ENCODE peak calls at places on chromosomes 6 and 20, in six cellular contexts. One of them, this sample, is unnamed. For H3K4me1, the result is how much of the 10 kb centered on the place peaks cover.

GRCh38 chr6:35544748-35545361 is 32.2 kb upstream of the TULP1 start:
- DNase-seq in HepG2: no peak
- DNase-seq in K562: no peak
- DNase-seq in HCT116: no peak
- DNase-seq in GM12878: no peak
- DNase-seq in H1: no peak
- DNase-seq in this sample: no peak

GRCh38 chr20:39398656-39399055 is 436.5 kb downstream of the DHX35 start:
- DNase-seq in H1: no peak
- DNase-seq in GM12878: no peak
- DNase-seq in K562: no peak
- DNase-seq in HCT116: no peak
- DNase-seq in HepG2: no peak
- DNase-seq in this sample: no peak

GRCh38 chr6:41371461-41371991 is 36.1 kb downstream of the NCR2 start:
- DNase-seq in HepG2: no peak
- DNase-seq in HCT116: no peak
- DNase-seq in K562: no peak
- DNase-seq in H1: no peak
- DNase-seq in GM12878: no peak
- DNase-seq in this sample: no peak

GRCh38 chr6:25173951-25174474 is 105.2 kb upstream of the CARMIL1 start:
- DNase-seq in K562: no peak
- DNase-seq in GM12878: no peak
- DNase-seq in HCT116: peak
- DNase-seq in H1: no peak
- DNase-seq in HepG2: peak
- DNase-seq in this sample: no peak

GRCh38 chr6:10557886-10558285 is 36.7 kb downstream of the GCNT2 start:
- DNase-seq in K562: no peak
- DNase-seq in HCT116: no peak
- DNase-seq in H1: no peak
- DNase-seq in GM12878: no peak
- DNase-seq in HepG2: no peak
- DNase-seq in this sample: no peak

GRCh38 chr20:18621004-18621403 is 33.1 kb downstream of the DTD1 start:
- DNase-seq in GM12878: no peak
- DNase-seq in HCT116: no peak
- DNase-seq in K562: no peak
- DNase-seq in HepG2: no peak
- DNase-seq in H1: no peak
- DNase-seq in this sample: no peak

GRCh38 chr6:72446427-72446826 is 175.4 kb upstream of the KCNQ5 start:
- DNase-seq in K562: no peak
- DNase-seq in HCT116: no peak
- DNase-seq in HepG2: no peak
- DNase-seq in H1: no peak
- DNase-seq in GM12878: no peak
- DNase-seq in this sample: no peak

GRCh38 chr6:124967444-124967843 is 5.2 kb downstream of the RNF217 start:
- DNase-seq in H1: no peak
- DNase-seq in HCT116: no peak
- DNase-seq in K562: peak
- DNase-seq in GM12878: no peak
- DNase-seq in HepG2: no peak
- DNase-seq in this sample: no peak

GRCh38 chr6:71345505-71345904 is 56.9 kb downstream of the OGFRL1 start:
- DNase-seq in HCT116: no peak
- DNase-seq in GM12878: no peak
- DNase-seq in HepG2: no peak
- DNase-seq in K562: no peak
- DNase-seq in H1: no peak
- DNase-seq in this sample: no peak

GRCh38 chr20:33490023-33490933 is at the start of gene CBFA2T2:
- DNase-seq in HCT116: peak
- DNase-seq in GM12878: no peak
- DNase-seq in H1: no peak
- DNase-seq in K562: peak
- DNase-seq in HepG2: peak
- DNase-seq in this sample: no peak

GRCh38 chr20:3547906-3548305 is 77.1 kb downstream of the ATRN start:
- DNase-seq in K562: no peak
- DNase-seq in GM12878: no peak
- DNase-seq in HepG2: peak
- DNase-seq in HCT116: no peak
- DNase-seq in H1: no peak
- DNase-seq in this sample: no peak

GRCh38 chr6:9783567-9783966 is 631.3 kb downstream of the TFAP2A start:
- DNase-seq in GM12878: no peak
- DNase-seq in HepG2: no peak
- DNase-seq in H1: no peak
- DNase-seq in HCT116: no peak
- DNase-seq in K562: no peak
- DNase-seq in this sample: no peak

GRCh38 chr6:90298459-90299053 is 1.9 kb upstream of the BACH2 start:
- DNase-seq in HepG2: no peak
- DNase-seq in H1: no peak
- DNase-seq in GM12878: no peak
- DNase-seq in HCT116: no peak
- DNase-seq in K562: no peak
- DNase-seq in this sample: no peak

GRCh38 chr20:58706975-58707681 is 14.5 kb downstream of the NPEPL1 start:
- DNase-seq in K562: no peak
- DNase-seq in GM12878: no peak
- DNase-seq in HCT116: no peak
- DNase-seq in H1: no peak
- DNase-seq in HepG2: no peak
- DNase-seq in this sample: no peak

GRCh38 chr6:44625996-44626395 is 238.5 kb downstream of the CDC5L start:
- DNase-seq in HepG2: no peak
- DNase-seq in K562: no peak
- DNase-seq in GM12878: no peak
- DNase-seq in HCT116: no peak
- DNase-seq in H1: no peak
- DNase-seq in this sample: no peak
- H3K4me1 ChIP-seq in HepG2: under half
- H3K4me1 ChIP-seq in K562: under half
- H3K4me1 ChIP-seq in GM12878: under half
- H3K4me1 ChIP-seq in HCT116: under half
- H3K4me1 ChIP-seq in H1: under half
- H3K4me1 ChIP-seq in this sample: under half

GRCh38 chr6:48378874-48379407 is 267.9 kb upstream of the PTCHD4 start:
- DNase-seq in H1: no peak
- DNase-seq in K562: no peak
- DNase-seq in HepG2: no peak
- DNase-seq in HCT116: no peak
- DNase-seq in GM12878: no peak
- DNase-seq in this sample: no peak
- TF ChIP-seq ZNF274 in H1: no peak
- TF ChIP-seq ZNF274 in K562: no peak
- TF ChIP-seq ZNF274 in HepG2: no peak
- TF ChIP-seq ZNF274 in HCT116: no peak
- TF ChIP-seq ZNF274 in GM12878: no peak
- TF ChIP-seq ZNF274 in this sample: no peak

GRCh38 chr6:14028631-14029030 is 88.9 kb upstream of the CD83 start:
- DNase-seq in GM12878: no peak
- DNase-seq in HepG2: no peak
- DNase-seq in H1: no peak
- DNase-seq in K562: no peak
- DNase-seq in HCT116: no peak
- DNase-seq in this sample: no peak
- H3K4me1 ChIP-seq in GM12878: under half
- H3K4me1 ChIP-seq in HepG2: under half
- H3K4me1 ChIP-seq in H1: under half
- H3K4me1 ChIP-seq in K562: under half
- H3K4me1 ChIP-seq in HCT116: under half
- H3K4me1 ChIP-seq in this sample: under half

DNA sequence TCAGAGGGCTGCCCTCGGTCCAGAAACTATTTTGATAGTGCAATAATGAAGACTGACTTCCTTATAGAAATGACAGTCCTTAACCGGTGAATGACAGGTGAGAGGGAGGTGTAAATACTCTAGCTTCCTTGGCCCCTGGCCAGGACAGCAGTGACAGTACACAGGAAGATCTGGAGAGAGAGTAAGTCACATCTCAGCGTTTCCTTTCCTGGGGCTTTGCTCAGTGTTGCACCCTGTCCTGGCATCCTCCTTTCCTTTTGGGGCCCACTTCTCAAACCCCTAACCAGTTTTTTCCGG is 336.8 kb downstream of the CD83 start:
- DNase-seq in HepG2: no peak
- DNase-seq in HCT116: no peak
- DNase-seq in GM12878: no peak
- DNase-seq in K562: no peak
- DNase-seq in H1: no peak
- DNase-seq in this sample: no peak
- TF ChIP-seq ZNF274 in HepG2: no peak
- TF ChIP-seq ZNF274 in HCT116: no peak
- TF ChIP-seq ZNF274 in GM12878: no peak
- TF ChIP-seq ZNF274 in K562: no peak
- TF ChIP-seq ZNF274 in H1: no peak
- TF ChIP-seq ZNF274 in this sample: no peak

DNA sequence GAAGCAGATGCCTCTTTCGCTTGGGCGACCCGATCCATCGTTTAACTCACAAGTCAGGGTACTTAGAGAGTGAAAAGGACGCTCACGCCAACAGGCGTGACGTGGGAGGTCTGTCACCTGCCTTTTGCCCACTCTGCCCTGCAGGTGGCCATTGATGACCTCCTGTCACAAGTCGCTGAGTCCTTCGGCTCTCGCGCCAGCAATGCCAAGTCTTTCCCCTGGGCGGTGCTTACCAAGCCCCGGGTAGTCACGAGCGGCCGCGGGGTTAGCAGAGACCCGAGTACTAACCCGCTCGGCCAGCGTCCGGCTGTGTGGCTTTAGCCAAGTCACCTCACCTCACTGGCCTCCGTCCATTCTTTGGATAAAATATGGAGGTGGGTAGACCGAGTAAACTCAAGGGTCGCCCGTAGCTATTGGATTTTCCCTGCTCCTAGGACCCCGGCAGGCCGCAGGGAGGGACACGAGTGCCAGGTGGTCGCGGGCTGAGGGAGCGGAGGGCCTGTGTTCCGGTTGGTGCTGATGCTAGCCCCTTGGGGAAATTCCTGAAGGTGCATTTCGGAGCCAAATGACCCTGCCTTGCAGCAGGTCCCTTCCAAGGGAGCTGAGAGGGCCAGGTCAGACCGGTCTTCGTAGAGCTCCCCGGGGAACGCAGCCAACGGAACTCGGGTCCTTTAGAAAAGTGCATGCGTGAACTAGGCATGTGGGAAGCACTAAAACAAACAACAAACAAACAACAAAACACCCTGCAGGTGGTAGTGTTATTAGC is 668 bp downstream of the PKIB start:
- DNase-seq in K562: no peak
- DNase-seq in GM12878: no peak
- DNase-seq in H1: peak
- DNase-seq in HepG2: peak
- DNase-seq in HCT116: peak
- DNase-seq in this sample: no peak
- H3K4me1 ChIP-seq in K562: under half
- H3K4me1 ChIP-seq in GM12878: under half
- H3K4me1 ChIP-seq in H1: under half
- H3K4me1 ChIP-seq in HepG2: under half
- H3K4me1 ChIP-seq in HCT116: under half
- H3K4me1 ChIP-seq in this sample: under half

GRCh38 chr6:2920671-2921112 is 17.6 kb upstream of the SERPINB9 start:
- DNase-seq in HCT116: no peak
- DNase-seq in H1: no peak
- DNase-seq in K562: peak
- DNase-seq in GM12878: no peak
- DNase-seq in HepG2: no peak
- DNase-seq in this sample: no peak
- TF ChIP-seq ZNF274 in HCT116: no peak
- TF ChIP-seq ZNF274 in H1: no peak
- TF ChIP-seq ZNF274 in K562: no peak
- TF ChIP-seq ZNF274 in GM12878: no peak
- TF ChIP-seq ZNF274 in HepG2: no peak
- TF ChIP-seq ZNF274 in this sample: no peak

GRCh38 chr6:109060585-109060984 is 34.1 kb downstream of the SESN1 start:
- DNase-seq in H1: no peak
- DNase-seq in HepG2: no peak
- DNase-seq in GM12878: no peak
- DNase-seq in HCT116: no peak
- DNase-seq in K562: no peak
- DNase-seq in this sample: no peak

GRCh38 chr6:109059591-109060021 is 35.0 kb downstream of the SESN1 start:
- DNase-seq in H1: no peak
- DNase-seq in HCT116: no peak
- DNase-seq in GM12878: no peak
- DNase-seq in K562: no peak
- DNase-seq in HepG2: no peak
- DNase-seq in this sample: no peak

GRCh38 chr6:109062216-109062615 is 32.4 kb downstream of the SESN1 start:
- DNase-seq in HepG2: no peak
- DNase-seq in K562: no peak
- DNase-seq in H1: no peak
- DNase-seq in HCT116: no peak
- DNase-seq in GM12878: no peak
- DNase-seq in this sample: no peak

GRCh38 chr6:109059148-109059547 is 35.5 kb downstream of the SESN1 start:
- DNase-seq in K562: no peak
- DNase-seq in HCT116: no peak
- DNase-seq in GM12878: no peak
- DNase-seq in H1: no peak
- DNase-seq in HepG2: peak
- DNase-seq in this sample: no peak

GRCh38 chr6:109062756-109063352 is 31.8 kb downstream of the SESN1 start:
- DNase-seq in GM12878: no peak
- DNase-seq in HepG2: no peak
- DNase-seq in K562: no peak
- DNase-seq in H1: no peak
- DNase-seq in HCT116: no peak
- DNase-seq in this sample: no peak
- H3K4me1 ChIP-seq in GM12878: under half
- H3K4me1 ChIP-seq in HepG2: under half
- H3K4me1 ChIP-seq in K562: under half
- H3K4me1 ChIP-seq in H1: under half
- H3K4me1 ChIP-seq in HCT116: under half
- H3K4me1 ChIP-seq in this sample: under half

This sample was measured in NT2/D1.